ENCODE peak calls at places on chromosomes 16 and 17, in nine cellular contexts. F, C, R, M, G, O, U, N and Q are unnamed samples.

GRCh38 chr17:50707296-50708049 is at the start of gene ANKRD40:
- DNase-seq in N (peak; percentile 90), O (peak; percentile 91), M (peak; percentile 92), R (peak; percentile 86), F (peak; percentile 96), U (peak; percentile 96), C (peak; percentile 94), G (peak; percentile 95), Q (peak; percentile 97)

GRCh38 chr16:16037521-16037920 is 88.1 kb downstream of the ABCC1 start:
- DNase-seq in O (no peak), G (no peak), R (no peak), U (no peak), M (no peak), F (no peak), N (no peak), C (no peak), Q (no peak)

GRCh38 chr16:15592324-15592723 is 50.6 kb downstream of the MARF1 start:
- DNase-seq in F (no peak), U (peak; percentile 13), G (no peak), N (no peak), R (no peak), C (no peak), M (no peak), O (no peak), Q (no peak)

GRCh38 chr17:14299261-14300093 is 1.4 kb upstream of the HS3ST3B1 start:
- DNase-seq in N (peak; percentile 47), R (no peak), G (peak; percentile 94), U (no peak), F (peak; percentile 65), O (no peak), M (peak; percentile 40), C (peak; percentile 68), Q (peak; percentile 73)

GRCh38 chr17:48732688-48733629 is 4.4 kb upstream of the HOXB13 start:
- DNase-seq in R (no peak), G (no peak), N (no peak), C (no peak), F (no peak), U (no peak), M (no peak), O (no peak), Q (no peak)

GRCh38 chr17:55089955-55090573 is 121.5 kb downstream of the STXBP4 start:
- DNase-seq in R (peak; percentile 36), N (peak; percentile 63), C (no peak), F (peak; percentile 57), M (peak; percentile 42), O (peak; percentile 18), G (no peak), U (no peak), Q (no peak)

GRCh38 chr17:76687278-76688164 is 23.2 kb downstream of the MXRA7 start:
- DNase-seq in M (no peak), F (no peak), R (no peak), G (no peak), N (no peak), U (no peak), O (no peak), C (no peak), Q (peak; percentile 83)

GRCh38 chr16:81366316-81366932 is 51.7 kb downstream of the GAN start:
- DNase-seq in N (peak; percentile 54), O (peak; percentile 59), U (peak; percentile 80), G (no peak), M (peak; percentile 53), F (peak; percentile 73), R (peak; percentile 59), C (peak; percentile 55), Q (no peak)

GRCh38 chr17:46888727-46889126 is 34.2 kb upstream of the GOSR2 start:
- DNase-seq in M (no peak), F (no peak), O (no peak), R (no peak), N (no peak), G (no peak), C (no peak), U (no peak), Q (no peak)

GRCh38 chr16:17853958-17854357 is 383.2 kb upstream of the XYLT1 start:
- DNase-seq in M (no peak), U (no peak), G (no peak), O (no peak), N (no peak), R (no peak), F (no peak), C (no peak), Q (no peak)

GRCh38 chr16:3223913-3224515 is 10.9 kb downstream of the ZNF200 start:
- DNase-seq in O (no peak), F (no peak), G (no peak), M (no peak), C (no peak), U (no peak), R (no peak), N (peak; percentile 16), Q (no peak)